ENCODE peak calls at places on chromosomes 1 and 21, in six cellular contexts. Z is PC-3, T is prostate gland, Y is HAP-1, G is cardiac muscle cell, N is GM23248. B is an unnamed sample. For H3K4me1, the result is how much of the 10 kb centered on the place peaks cover.

GRCh38 chr1:166166701-166167394 is at the start of gene FAM78B:
- DNase-seq in Y (peak), Z (peak), N (peak), T (peak), G (peak), B (peak)

GRCh38 chr1:227815468-227816409 is at the start of gene PRSS38:
- DNase-seq in N (no peak), T (no peak), G (no peak), Y (no peak), Z (no peak), B (no peak)

GRCh38 chr21:44455524-44456206 is 355 bp downstream of the LRRC3 start:
- DNase-seq in G (peak), T (peak), Y (peak), Z (peak), N (peak), B (no peak)

GRCh38 chr1:54356680-54357147 is 49.5 kb downstream of the SSBP3 start:
- DNase-seq in T (no peak), Y (no peak), Z (no peak), G (no peak), N (no peak), B (no peak)

GRCh38 chr1:47711848-47712492 is 274.1 kb downstream of the FOXD2 start:
- DNase-seq in Z (no peak), G (no peak), N (no peak), T (no peak), Y (no peak), B (no peak)

GRCh38 chr1:35243681-35244080 is 24.8 kb upstream of the ZMYM4 start:
- DNase-seq in Y (no peak), Z (peak), T (no peak), N (no peak), G (no peak), B (peak)

GRCh38 chr1:228045871-228046270 is 36.6 kb upstream of the ARF1 start:
- DNase-seq in T (peak), G (no peak), Y (no peak), Z (peak), N (no peak), B (peak)

GRCh38 chr1:184608990-184609389 is 145.7 kb downstream of the EDEM3 start:
- DNase-seq in G (no peak), Z (no peak), N (no peak), T (no peak), Y (no peak), B (no peak)

GRCh38 chr21:20647603-20648002 is 350.6 kb upstream of the NCAM2 start:
- DNase-seq in Z (peak), G (no peak), N (no peak), Y (no peak), T (no peak), B (no peak)

GRCh38 chr1:217079579-217079978 is 356.4 kb upstream of the ESRRG start:
- DNase-seq in Y (no peak), N (no peak), T (no peak), Z (no peak), G (no peak), B (no peak)

GRCh38 chr21:15976807-15977206 is 247.0 kb downstream of the USP25 start:
- DNase-seq in Z (peak), Y (peak), N (peak), G (no peak), T (no peak), B (no peak)

GRCh38 chr1:19452221-19452663 is 33.1 kb downstream of the CAPZB start:
- DNase-seq in Y (no peak), G (peak), N (peak), Z (no peak), T (peak), B (peak)

GRCh38 chr1:201396859-201397464 is 2.2 kb downstream of the LAD1 start:
- DNase-seq in T (peak), Y (no peak), G (no peak), Z (peak), N (no peak), B (no peak)

GRCh38 chr1:100219879-100220278 is 29.8 kb downstream of the DBT start:
- DNase-seq in N (peak), T (no peak), Y (no peak), G (peak), Z (peak), B (no peak)

GRCh38 chr1:16293568-16293967 is 56.6 kb upstream of the CPLANE2 start:
- DNase-seq in T (no peak), Y (no peak), Z (no peak), N (no peak), G (no peak), B (no peak)

GRCh38 chr1:181405584-181405983 is 77.7 kb upstream of the CACNA1E start:
- DNase-seq in N (no peak), G (no peak), Y (no peak), T (no peak), Z (no peak), B (no peak)

GRCh38 chr1:159000627-159001026 is 9.1 kb upstream of the IFI16 start:
- DNase-seq in Z (peak), G (peak), Y (no peak), T (peak), N (peak), B (peak)

GRCh38 chr21:34280389-34280795 is 83.4 kb upstream of the KCNE2 start:
- DNase-seq in Y (no peak), Z (no peak), N (peak), T (no peak), G (peak), B (no peak)

GRCh38 chr1:27555700-27556424 is 48.1 kb downstream of the AHDC1 start:
- DNase-seq in N (no peak), G (peak), Y (no peak), Z (no peak), T (no peak), B (peak)

GRCh38 chr1:27556435-27556780 is 47.5 kb downstream of the AHDC1 start:
- DNase-seq in N (no peak), G (no peak), Z (no peak), Y (no peak), T (no peak), B (no peak)

GRCh38 chr1:27554777-27555699 is 48.9 kb downstream of the AHDC1 start:
- DNase-seq in N (no peak), G (no peak), T (no peak), Z (no peak), Y (no peak), B (no peak)

GRCh38 chr1:27557596-27558340 is 46.2 kb downstream of the AHDC1 start:
- DNase-seq in Z (peak), G (no peak), N (no peak), T (no peak), Y (no peak), B (no peak)

DNA sequence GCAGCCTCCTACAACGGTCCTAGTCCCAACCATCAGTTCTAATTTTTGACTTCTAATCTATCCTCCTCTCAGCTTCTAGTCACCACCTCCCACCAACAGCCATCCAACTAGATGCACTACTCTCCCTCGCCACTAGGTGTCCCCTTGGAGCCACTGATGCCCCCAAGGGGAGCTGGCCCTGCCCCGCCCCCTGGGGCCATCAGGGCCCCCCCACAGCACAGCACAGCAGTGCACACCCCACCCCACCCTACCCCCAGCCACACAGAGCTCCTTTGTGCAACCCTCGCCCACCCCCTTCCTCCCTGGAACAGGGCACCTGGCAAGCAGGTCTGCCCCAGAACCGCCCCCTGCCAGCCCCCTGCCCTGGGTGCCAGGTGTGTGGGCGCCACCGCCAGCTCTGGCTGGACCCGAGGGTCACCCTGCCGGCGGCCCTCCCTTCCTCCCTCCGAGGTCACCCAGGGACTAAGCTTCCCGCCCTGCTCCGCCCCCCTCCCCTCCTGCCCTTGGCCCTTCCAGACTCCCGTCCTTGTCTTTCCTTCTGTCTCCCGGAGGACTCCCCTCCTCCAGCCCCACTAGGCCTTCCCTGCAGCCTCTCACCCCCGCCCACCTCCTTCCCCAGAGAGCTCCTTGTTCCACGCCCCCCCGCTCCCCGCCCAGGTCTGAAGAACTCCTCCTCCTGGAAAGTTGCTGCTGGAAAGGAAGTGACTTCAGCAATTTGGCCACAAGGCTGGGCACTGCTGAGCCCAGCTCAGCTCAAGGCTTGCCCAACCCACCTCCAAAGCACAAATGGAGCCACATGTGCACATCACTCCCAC is 47.0 kb downstream of the AHDC1 start:
- DNase-seq in Y (peak), G (peak), T (peak), N (peak), Z (peak), B (peak)
- H3K4me1 ChIP-seq in Y (under half), G (under half), T (under half), N (under half), Z (under half), B (under half)

DNA sequence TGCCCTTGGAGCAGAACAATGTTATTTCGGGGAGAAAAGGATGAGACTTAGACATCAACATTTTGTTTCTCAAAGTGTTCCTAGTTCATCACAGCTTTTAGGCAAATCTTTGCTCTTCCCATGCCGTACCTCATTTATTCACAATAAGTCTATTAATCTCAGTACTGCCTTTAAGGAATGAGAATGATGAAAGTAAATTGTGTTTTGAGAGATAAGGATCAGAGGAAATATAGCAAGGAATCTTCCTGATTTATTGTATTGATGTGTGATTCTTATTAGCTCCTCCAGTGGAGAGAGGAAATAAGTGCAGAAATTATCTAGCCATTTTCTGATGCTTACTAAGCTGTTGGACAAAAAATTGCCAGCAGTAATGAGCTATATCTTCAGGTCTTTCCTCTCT is 2.0 kb downstream of the POLR3C start:
- DNase-seq in Z (peak), N (peak), Y (no peak), T (no peak), G (no peak), B (no peak)
- H3K4me1 ChIP-seq in Z (under half), N (under half), Y (under half), T (under half), G (under half), B (under half)

GRCh38 chr1:198892065-198892464 is 253.2 kb downstream of the PTPRC start:
- DNase-seq in Y (no peak), Z (peak), T (no peak), G (peak), N (peak), B (no peak)
- H3K4me1 ChIP-seq in Y (under half), Z (under half), T (under half), G (under half), N (under half), B (under half)

GRCh38 chr21:36699546-36700294 is 805 bp downstream of the SIM2 start:
- DNase-seq in Z (peak), G (no peak), T (no peak), N (peak), Y (peak), B (peak)
- H3K4me1 ChIP-seq in Z (under half), G (under half), T (under half), N (under half), Y (under half), B (under half)

DNA sequence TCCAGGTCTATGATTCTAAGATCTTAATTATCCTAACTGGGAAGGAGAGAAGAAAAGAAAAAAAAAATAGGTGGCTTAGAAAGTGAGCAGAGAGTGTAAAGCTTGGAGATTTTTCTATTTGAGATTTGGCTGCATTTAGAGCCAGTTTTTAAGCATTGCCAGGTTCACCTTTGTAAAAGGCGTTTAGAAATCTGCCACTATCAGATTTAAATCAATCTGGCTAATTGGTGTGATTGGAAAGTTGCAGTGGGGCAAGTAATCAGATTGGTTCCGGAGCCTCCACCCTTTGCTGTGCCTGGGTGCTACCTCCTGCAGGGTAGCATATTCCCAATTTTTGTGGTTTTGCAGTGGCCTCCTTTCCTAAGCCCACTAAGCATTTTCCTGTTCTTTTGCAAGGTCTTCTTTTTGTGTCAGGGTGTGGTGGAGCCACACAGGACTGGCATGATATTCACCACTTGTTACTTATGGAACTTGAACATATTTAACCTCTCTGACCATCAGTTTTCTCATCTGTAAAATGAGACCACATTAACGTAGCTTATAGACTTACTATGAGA is 48.5 kb upstream of the PPP2R5A start:
- DNase-seq in Z (no peak), Y (no peak), T (no peak), G (no peak), N (no peak), B (no peak)
- H3K4me1 ChIP-seq in Z (under half), Y (under half), T (under half), G (under half), N (under half), B (under half)

GRCh38 chr1:147738129-147738528 is 22.3 kb downstream of the GJA5 start:
- DNase-seq in Z (no peak), G (no peak), Y (no peak), N (no peak), T (no peak), B (no peak)

GRCh38 chr1:147740391-147740790 is 20.0 kb downstream of the GJA5 start:
- DNase-seq in G (no peak), Y (no peak), Z (no peak), N (no peak), T (no peak), B (no peak)

GRCh38 chr1:147738739-147739476 is 21.5 kb downstream of the GJA5 start:
- DNase-seq in N (no peak), Y (no peak), G (no peak), Z (no peak), T (no peak), B (no peak)

GRCh38 chr1:147735423-147735822 is 25.0 kb downstream of the GJA5 start:
- DNase-seq in N (no peak), G (no peak), Y (no peak), T (no peak), Z (no peak), B (no peak)

GRCh38 chr1:147736847-147737246 is 23.6 kb downstream of the GJA5 start:
- DNase-seq in Z (no peak), G (no peak), N (no peak), Y (no peak), T (no peak), B (no peak)
- H3K4me1 ChIP-seq in Z (under half), G (under half), N (under half), Y (under half), T (under half), B (under half)

GRCh38 chr1:89839516-89839915 is 18.7 kb downstream of the LRRC8D start:
- DNase-seq in Y (no peak), Z (no peak), G (no peak), N (no peak), T (no peak), B (no peak)
- H3K4me1 ChIP-seq in Y (half or more), Z (under half), G (under half), N (under half), T (under half), B (under half)

GRCh38 chr1:214551436-214552173 is at the start of gene PTPN14:
- DNase-seq in T (peak), G (peak), Z (peak), N (peak), Y (peak), B (peak)

GRCh38 chr1:214548988-214549387 is 2.4 kb downstream of the PTPN14 start:
- DNase-seq in Y (no peak), Z (peak), G (peak), N (peak), T (peak), B (no peak)

GRCh38 chr1:214551052-214551435 is 358 bp downstream of the PTPN14 start:
- DNase-seq in N (no peak), T (peak), Z (no peak), G (no peak), Y (peak), B (peak)

GRCh38 chr1:214550339-214551051 is 907 bp downstream of the PTPN14 start:
- DNase-seq in G (no peak), N (peak), Z (peak), Y (no peak), T (no peak), B (no peak)

DNA sequence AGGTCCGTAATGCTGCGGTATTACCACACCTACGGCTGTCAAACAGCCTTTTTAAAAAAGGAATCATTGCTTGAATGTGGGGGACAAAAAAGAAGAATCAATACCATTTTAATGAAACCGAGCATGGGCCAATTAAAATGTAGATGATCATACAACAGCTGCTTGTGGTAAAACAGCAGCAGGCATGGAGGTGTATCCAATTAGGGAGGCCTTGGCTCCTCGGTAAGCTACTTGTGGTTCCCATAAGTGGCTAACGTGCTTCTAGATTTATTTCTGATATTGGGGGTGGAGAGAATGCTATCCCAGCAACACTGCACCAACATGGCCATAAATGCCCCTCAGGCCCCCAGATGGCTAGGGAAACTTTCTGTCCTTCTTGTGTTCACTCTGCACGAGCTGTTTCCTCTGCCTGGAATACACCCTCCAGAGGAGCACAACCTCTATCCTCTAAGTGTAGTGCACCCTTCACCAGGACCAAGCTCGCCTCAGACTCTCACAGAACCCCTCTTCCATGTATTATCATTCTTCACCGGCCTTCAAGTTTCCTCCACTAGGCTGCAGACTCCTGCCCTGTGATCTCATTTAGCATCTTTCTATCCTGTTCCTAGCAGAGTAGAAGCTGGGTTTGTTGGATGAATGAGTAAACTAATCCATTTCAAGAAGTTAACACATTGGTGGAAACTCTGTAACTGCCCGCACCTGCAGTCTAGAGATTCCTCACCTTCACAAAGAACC is 1.6 kb downstream of the PTPN14 start:
- DNase-seq in Z (peak), T (peak), N (peak), Y (peak), G (peak), B (no peak)
- H3K4me1 ChIP-seq in Z (under half), T (under half), N (under half), Y (under half), G (under half), B (under half)

B was measured in aorta.